ENCODE peak calls at places on chromosome 14, in eight cellular contexts. H is tibial nerve, U is lower leg skin, D is fibroblast of lung, L is HepG2, N is A549, J is GM12865, K is A673. G is an unnamed sample.

GRCh38 chr14:93085916-93086315 is 29.8 kb downstream of the ITPK1 start:
- DNase-seq in D (peak), K (peak), N (peak), U (no peak), L (no peak), J (no peak), H (no peak), G (no peak)

GRCh38 chr14:104678901-104679705 is 10.3 kb upstream of the INF2 start:
- DNase-seq in K (no peak), U (no peak), D (no peak), H (no peak), L (no peak), J (no peak), N (no peak), G (no peak)

GRCh38 chr14:104932676-104933631 is 8.3 kb downstream of the PLD4 start:
- DNase-seq in L (peak), H (peak), D (peak), K (peak), N (peak), J (peak), U (peak), G (peak)

GRCh38 chr14:61188936-61189808 is 92.0 kb downstream of the TMEM30B start:
- DNase-seq in D (peak), J (peak), H (peak), K (peak), N (peak), U (peak), L (peak), G (peak)

GRCh38 chr14:29906256-29906885 is 21.3 kb downstream of the PRKD1 start:
- DNase-seq in J (no peak), U (no peak), N (peak), K (no peak), H (no peak), D (peak), L (peak), G (peak)

GRCh38 chr14:63852271-63852816 is 460 bp upstream of the SYNE2 start:
- DNase-seq in D (peak), L (no peak), J (peak), U (no peak), K (no peak), H (no peak), N (peak), G (peak)

GRCh38 chr14:76267322-76268012 is 108.5 kb upstream of the ESRRB start:
- DNase-seq in N (no peak), J (no peak), U (peak), D (peak), H (peak), K (peak), L (no peak), G (peak)

GRCh38 chr14:54127526-54127925 is 170.9 kb upstream of the BMP4 start:
- DNase-seq in K (no peak), U (no peak), H (no peak), D (peak), J (no peak), L (no peak), N (no peak), G (peak)

GRCh38 chr14:81710232-81710845 is 176.7 kb upstream of the SEL1L start:
- DNase-seq in H (no peak), L (peak), N (peak), U (no peak), D (peak), J (peak), K (peak), G (peak)

GRCh38 chr14:102209224-102209966 is 69.7 kb downstream of the WDR20 start:
- DNase-seq in N (peak), D (no peak), J (no peak), U (no peak), K (peak), H (no peak), L (peak), G (peak)

GRCh38 chr14:59422069-59422881 is 42.9 kb downstream of the GPR135 start:
- DNase-seq in H (no peak), L (no peak), N (no peak), J (no peak), U (no peak), K (peak), D (no peak), G (no peak)

GRCh38 chr14:68734231-68734732 is 58.6 kb downstream of the ZFP36L1 start:
- DNase-seq in K (no peak), U (no peak), D (peak), L (no peak), N (no peak), J (peak), H (no peak), G (no peak)

GRCh38 chr14:34187061-34187460 is 236.2 kb upstream of the EGLN3 start:
- DNase-seq in J (no peak), H (no peak), K (no peak), D (no peak), L (no peak), N (no peak), U (no peak), G (no peak)

GRCh38 chr14:94145902-94146527 is 16.6 kb upstream of the IFI27L2 start:
- DNase-seq in U (no peak), L (no peak), D (no peak), H (no peak), J (peak), K (no peak), N (no peak), G (no peak)

GRCh38 chr14:102848830-102849521 is 71.7 kb downstream of the TRAF3 start:
- DNase-seq in K (no peak), L (no peak), D (no peak), H (no peak), U (peak), N (no peak), J (no peak), G (peak)

GRCh38 chr14:64704743-64705405 is 650 bp downstream of the PLEKHG3 start:
- DNase-seq in L (no peak), U (no peak), J (no peak), K (peak), N (no peak), H (no peak), D (peak), G (no peak)

GRCh38 chr14:90300649-90301048 is 31.1 kb downstream of the NRDE2 start:
- DNase-seq in N (no peak), H (no peak), U (no peak), L (no peak), J (no peak), K (peak), D (no peak), G (peak)

GRCh38 chr14:97946291-97946690 is 1149.1 kb downstream of the VRK1 start:
- DNase-seq in K (no peak), D (no peak), U (no peak), H (no peak), L (no peak), J (no peak), N (no peak), G (no peak)

GRCh38 chr14:105021656-105022275 is 883 bp upstream of the CDCA4 start:
- DNase-seq in H (no peak), K (peak), L (peak), N (peak), U (no peak), J (peak), D (peak), G (peak)

GRCh38 chr14:101478096-101478495 is 83.2 kb upstream of the DIO3 start:
- DNase-seq in H (no peak), D (no peak), J (no peak), N (no peak), L (no peak), K (no peak), U (no peak), G (no peak)

GRCh38 chr14:88914956-88915355 is 90.5 kb downstream of the TTC8 start:
- DNase-seq in K (no peak), N (no peak), L (no peak), J (no peak), U (no peak), D (no peak), H (no peak), G (no peak)

GRCh38 chr14:64801800-64802199 is 77.9 kb downstream of the SPTB start:
- DNase-seq in N (peak), K (no peak), U (no peak), D (no peak), L (peak), H (no peak), J (peak), G (peak)

GRCh38 chr14:50363734-50364113 is 33.0 kb downstream of the CDKL1 start:
- DNase-seq in D (no peak), L (no peak), U (peak), H (no peak), N (no peak), K (peak), J (peak), G (peak)

GRCh38 chr14:92510972-92511371 is 2.6 kb upstream of the RIN3 start:
- DNase-seq in N (peak), L (peak), U (no peak), H (no peak), K (no peak), J (no peak), D (no peak), G (no peak)

GRCh38 chr14:76257842-76258397 is 106.2 kb downstream of the GPATCH2L start:
- DNase-seq in H (no peak), L (no peak), D (no peak), U (no peak), J (no peak), N (no peak), K (no peak), G (no peak)

DNA sequence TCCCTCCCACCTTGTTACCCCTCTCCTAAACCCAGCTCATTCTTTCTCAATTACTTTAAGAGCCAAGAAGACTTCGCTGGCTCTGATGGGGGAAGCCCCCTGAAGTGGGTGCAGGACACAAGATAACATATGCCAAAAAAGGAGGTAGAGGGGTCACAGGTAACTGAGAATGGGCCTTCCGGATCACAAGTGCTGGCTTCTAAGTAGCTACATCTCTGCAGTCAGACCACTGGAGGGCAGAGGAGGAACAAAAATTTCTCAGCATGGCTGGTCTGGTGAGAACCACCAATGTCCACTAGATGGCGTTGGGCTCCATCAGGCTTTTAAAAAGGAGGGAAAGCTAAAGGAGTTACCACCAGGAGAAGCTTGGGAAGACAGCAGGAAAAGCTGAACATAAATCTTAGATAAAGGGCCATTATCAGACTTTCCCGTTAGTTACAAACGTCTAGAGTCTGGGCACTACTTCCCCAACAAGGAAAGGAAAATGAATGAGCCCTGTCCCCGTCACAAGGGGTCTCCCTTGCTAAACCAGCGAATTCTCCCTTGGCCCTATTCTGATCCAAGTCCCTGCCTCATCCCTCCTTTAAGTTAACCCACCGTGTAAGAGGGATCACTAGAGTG is 11.6 kb upstream of the CDH24 start:
- DNase-seq in J (peak), U (peak), L (peak), K (peak), N (peak), H (peak), D (peak), G (peak)
- H3K4me3 ChIP-seq in J (no peak), U (no peak), L (no peak), K (peak), N (no peak), H (no peak), D (no peak), G (peak)

DNA sequence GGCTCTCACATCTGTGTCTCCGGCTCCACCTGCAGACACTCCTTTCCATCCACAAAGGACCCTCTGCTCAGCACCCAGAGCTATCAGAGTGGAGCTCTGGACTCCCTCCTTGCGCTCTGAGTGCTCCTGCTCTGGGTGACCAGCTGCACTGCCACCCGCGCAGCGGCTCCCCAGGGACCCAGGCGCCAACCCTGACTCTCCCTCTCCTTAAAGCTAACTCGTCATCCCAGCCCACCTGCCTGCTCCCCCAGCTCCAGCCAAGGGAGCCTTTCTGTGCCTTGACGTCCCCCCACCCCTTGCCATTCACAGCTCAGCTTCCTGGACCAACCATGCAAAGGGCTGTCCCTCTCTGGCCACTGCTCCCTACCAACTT is 99.0 kb downstream of the SETD3 start:
- DNase-seq in J (no peak), D (no peak), N (no peak), K (no peak), U (no peak), H (no peak), L (no peak), G (no peak)
- TF ChIP-seq CTCF in J (no peak), D (no peak), N (no peak), K (no peak), U (no peak), H (no peak), L (no peak), G (no peak)

DNA sequence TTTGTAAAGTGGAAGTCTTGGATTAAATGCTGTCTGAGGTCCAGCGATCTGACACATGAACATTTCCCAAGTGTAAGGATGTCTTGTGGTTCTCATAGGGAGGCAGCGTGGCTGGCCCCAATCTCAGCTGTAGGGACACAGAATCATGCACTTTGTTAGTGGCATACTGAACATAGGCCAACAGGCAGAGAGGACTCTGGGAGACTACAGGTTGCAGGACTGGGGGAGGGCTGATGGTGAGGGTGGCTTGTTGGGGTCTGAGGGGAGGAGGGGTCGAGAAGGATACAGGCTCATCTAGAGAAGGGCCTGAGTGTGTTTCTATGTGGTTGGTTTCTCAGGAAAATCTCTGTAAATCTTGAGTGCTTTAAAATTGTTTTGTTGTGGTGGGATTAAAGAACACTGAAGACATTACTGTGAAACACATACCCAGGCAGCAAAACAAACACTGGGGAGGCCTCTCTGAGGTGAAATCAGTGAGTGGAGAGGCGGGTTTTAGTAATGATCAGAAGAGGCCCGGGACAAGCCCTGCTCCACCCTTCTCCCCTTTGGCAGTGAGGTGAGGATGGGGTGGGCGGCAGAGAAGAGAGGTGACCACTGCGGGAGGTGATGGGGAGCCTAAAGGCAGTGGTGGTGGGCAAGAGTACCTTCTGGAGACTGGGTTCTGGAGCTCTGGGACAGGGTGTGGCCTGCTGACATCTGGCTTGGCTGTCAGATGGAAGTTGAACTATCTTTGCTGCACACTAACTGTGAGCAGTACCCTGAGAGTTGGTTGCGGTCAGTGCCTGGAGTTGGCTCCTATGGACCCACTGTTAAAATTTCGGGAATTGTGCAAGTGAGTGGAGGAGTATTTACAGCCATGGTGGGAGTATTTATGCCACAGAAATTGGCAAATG is 3.3 kb downstream of the NYNRIN start:
- DNase-seq in J (no peak), K (no peak), H (no peak), D (no peak), U (no peak), L (no peak), N (no peak), G (no peak)
- H3K4me3 ChIP-seq in J (no peak), K (no peak), H (no peak), D (no peak), U (no peak), L (no peak), N (no peak), G (no peak)

GRCh38 chr14:37024166-37024565 is 148.2 kb downstream of the SLC25A21 start:
- DNase-seq in H (no peak), U (no peak), N (peak), K (no peak), D (no peak), L (peak), J (no peak), G (no peak)
- TF ChIP-seq CTCF in H (no peak), U (no peak), N (peak), K (peak), D (no peak), L (peak), J (no peak), G (no peak)

G was measured in choroid plexus epithelial cell.